ENCODE peak calls at places on chromosomes 16 and 17, in eight cellular contexts. S is stomach, O is A549, V is H1, H is sigmoid colon, X is transverse colon, Q is tibial nerve, U is SK-N-SH. M is an unnamed sample.

GRCh38 chr16:29974291-29975133 is 844 bp downstream of the TAOK2 start:
- DNase-seq in S (no peak), O (peak; percentile 27), V (no peak), H (no peak), X (peak; percentile 35), Q (no peak), U (peak; percentile 56), M (peak; percentile 52)

GRCh38 chr16:67463691-67464090 is 17.3 kb downstream of the ATP6V0D1 start:
- DNase-seq in S (no peak), O (no peak), V (no peak), H (no peak), X (no peak), Q (no peak), U (no peak), M (no peak)

GRCh38 chr17:16987001-16987829 is 15.3 kb upstream of the TNFRSF13B start:
- DNase-seq in S (no peak), O (no peak), V (no peak), H (peak; percentile 52), X (no peak), Q (no peak), U (no peak), M (no peak)

GRCh38 chr17:42197564-42198156 is 3.4 kb upstream of the GHDC start:
- DNase-seq in S (no peak), O (no peak), V (no peak), H (no peak), X (no peak), Q (no peak), U (no peak), M (no peak)

GRCh38 chr17:2402517-2402916 is 1.7 kb upstream of the MNT start:
- DNase-seq in S (no peak), O (no peak), V (no peak), H (peak; percentile 74), X (no peak), Q (no peak), U (no peak), M (no peak)

GRCh38 chr17:57707892-57708291 is 37.2 kb downstream of the CCDC182 start:
- DNase-seq in S (no peak), O (no peak), V (no peak), H (no peak), X (no peak), Q (no peak), U (peak; percentile 70), M (no peak)

GRCh38 chr16:54290203-54291106 is 3.9 kb upstream of the IRX3 start:
- DNase-seq in S (no peak), O (no peak), V (no peak), H (peak; percentile 28), X (no peak), Q (no peak), U (no peak), M (no peak)

GRCh38 chr17:3683054-3683511 is 12.9 kb downstream of the P2RX5 start:
- DNase-seq in S (peak; percentile 47), O (peak; percentile 93), V (no peak), H (no peak), X (peak; percentile 41), Q (no peak), U (peak; percentile 90), M (no peak)

GRCh38 chr17:64066709-64067108 is 46.3 kb upstream of the ICAM2 start:
- DNase-seq in S (no peak), O (no peak), V (no peak), H (no peak), X (no peak), Q (no peak), U (no peak), M (no peak)

GRCh38 chr17:64064331-64064730 is 43.9 kb upstream of the ICAM2 start:
- DNase-seq in S (peak; percentile 78), O (no peak), V (no peak), H (no peak), X (peak; percentile 76), Q (no peak), U (no peak), M (no peak)

GRCh38 chr17:64061157-64061898 is 40.9 kb upstream of the ICAM2 start:
- DNase-seq in S (no peak), O (no peak), V (no peak), H (no peak), X (no peak), Q (no peak), U (no peak), M (no peak)

GRCh38 chr17:64063088-64063487 is 42.7 kb upstream of the ICAM2 start:
- DNase-seq in S (no peak), O (no peak), V (no peak), H (no peak), X (no peak), Q (no peak), U (no peak), M (no peak)

DNA sequence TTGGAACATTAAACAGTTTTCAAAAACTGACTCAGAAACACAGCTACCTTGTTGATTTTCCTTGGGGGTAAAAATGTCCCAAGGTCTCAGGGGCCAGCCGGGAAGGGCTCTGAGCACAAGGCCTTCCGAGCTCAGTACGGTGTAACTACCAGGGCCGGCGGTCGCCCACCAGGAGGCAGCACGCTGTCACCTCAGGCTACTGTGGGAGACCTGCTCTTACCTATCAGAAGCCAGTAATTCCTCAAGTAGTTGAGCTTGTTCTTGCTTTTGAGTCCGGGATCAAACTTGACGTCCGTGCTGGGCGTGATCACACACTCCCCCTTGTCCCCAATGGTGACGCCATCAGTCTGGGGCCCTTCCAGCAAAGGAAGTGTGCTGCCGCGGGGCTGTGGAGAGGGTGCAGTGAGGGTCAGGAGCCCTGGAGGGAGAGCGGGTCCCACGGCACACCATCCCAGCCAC is 43.4 kb upstream of the ICAM2 start:
- DNase-seq in S (peak; percentile 85), O (peak; percentile 53), V (peak; percentile 43), H (peak; percentile 74), X (peak; percentile 76), Q (no peak), U (peak; percentile 72), M (no peak)
- TF ChIP-seq EP300 in S (no peak), O (no peak), V (no peak), H (no peak), X (no peak), Q (no peak), U (no peak), M (no peak)

DNA sequence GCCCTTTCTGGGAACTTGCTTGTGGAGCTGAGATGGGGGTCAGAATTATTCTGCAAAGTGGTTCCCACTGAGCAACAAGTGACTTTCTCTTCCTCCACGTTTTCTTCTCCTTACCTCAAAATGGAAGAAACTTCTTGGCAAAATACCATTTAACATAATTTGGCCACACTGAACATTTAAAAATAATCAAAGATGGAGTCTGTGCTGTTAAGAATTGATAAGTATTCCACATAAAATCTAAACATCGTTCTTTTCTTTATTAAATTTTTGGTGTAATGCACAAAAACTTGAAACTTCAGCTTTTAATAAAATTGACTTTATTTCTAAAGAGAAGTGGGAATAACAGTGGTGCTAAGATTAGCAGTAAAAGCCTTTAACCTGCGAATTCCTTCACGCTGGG is 164.0 kb downstream of the PRKCA start:
- DNase-seq in S (no peak), O (no peak), V (no peak), H (no peak), X (no peak), Q (no peak), U (no peak), M (no peak)
- H3K4me1 ChIP-seq in S (peaks cover 82% of the 10 kb centered on the region), O (peaks cover 93% of the 10 kb centered on the region), V (peaks cover 9% of the 10 kb centered on the region), H (no peaks in the 10 kb centered on the region), X (peaks cover 58% of the 10 kb centered on the region), Q (peaks cover 38% of the 10 kb centered on the region), U (peaks cover 30% of the 10 kb centered on the region), M (peaks cover 9% of the 10 kb centered on the region)

GRCh38 chr17:64110436-64111152 is 19.4 kb downstream of the ERN1 start:
- DNase-seq in S (no peak), O (no peak), V (no peak), H (no peak), X (no peak), Q (no peak), U (no peak), M (no peak)
- TF ChIP-seq EP300 in S (no peak), O (no peak), V (no peak), H (no peak), X (no peak), Q (no peak), U (no peak), M (no peak)

GRCh38 chr16:3131755-3132377 is 3.0 kb upstream of the ZNF213 start:
- DNase-seq in S (peak; percentile 48), O (no peak), V (no peak), H (no peak), X (peak; percentile 55), Q (no peak), U (peak; percentile 68), M (no peak)
- H3K4me1 ChIP-seq in S (peaks cover 67% of the 10 kb centered on the region), O (peaks cover 20% of the 10 kb centered on the region), V (peaks cover 12% of the 10 kb centered on the region), H (no peaks in the 10 kb centered on the region), X (peaks cover 34% of the 10 kb centered on the region), Q (peaks cover 18% of the 10 kb centered on the region), U (peaks cover 7% of the 10 kb centered on the region), M (peaks cover 5% of the 10 kb centered on the region)

M was measured in ovary.